ENCODE peak calls at places on chromosomes 2 and 18, in six cellular contexts. H is cardiac fibroblast, S is progenitor cell of endocrine pancreas, O is right atrium auricular region, F is AG09309, M is OCI-LY7. G is an unnamed sample.

GRCh38 chr2:156132130-156132529 is 200.4 kb downstream of the NR4A2 start:
- DNase-seq in H (no peak), S (no peak), O (no peak), F (no peak), M (no peak), G (no peak)

GRCh38 chr2:6081542-6081872 is 389.3 kb downstream of the SOX11 start:
- DNase-seq in H (no peak), S (no peak), O (no peak), F (no peak), M (no peak), G (no peak)

GRCh38 chr2:6944546-6944945 is 27.3 kb downstream of the RNF144A start:
- DNase-seq in H (no peak), S (no peak), O (peak; percentile 61), F (no peak), M (no peak), G (no peak)

GRCh38 chr2:223026357-223027110 is 25.5 kb upstream of the KCNE4 start:
- DNase-seq in H (peak; percentile 69), S (no peak), O (no peak), F (no peak), M (no peak), G (no peak)

GRCh38 chr2:46848446-46848845 is 67.2 kb downstream of the MCFD2 start:
- DNase-seq in H (peak; percentile 38), S (no peak), O (no peak), F (no peak), M (peak; percentile 56), G (no peak)

GRCh38 chr18:69484699-69485396 is 84.2 kb downstream of the DOK6 start:
- DNase-seq in H (peak; percentile 47), S (no peak), O (no peak), F (peak; percentile 35), M (no peak), G (no peak)

GRCh38 chr2:47208852-47209606 is 53.9 kb upstream of the STPG4 start:
- DNase-seq in H (no peak), S (no peak), O (no peak), F (no peak), M (no peak), G (no peak)

GRCh38 chr2:69459936-69460335 is 22.7 kb upstream of the NFU1 start:
- DNase-seq in H (no peak), S (no peak), O (no peak), F (no peak), M (no peak), G (no peak)

GRCh38 chr2:236568068-236568921 is 1.3 kb upstream of the ACKR3 start:
- DNase-seq in H (peak; percentile 5), S (peak; percentile 65), O (no peak), F (no peak), M (no peak), G (no peak)

GRCh38 chr2:233098615-233099014 is 38.5 kb downstream of the INPP5D start:
- DNase-seq in H (peak; percentile 17), S (no peak), O (no peak), F (no peak), M (no peak), G (no peak)

GRCh38 chr2:55419236-55419513 is 481 bp downstream of the CCDC88A start:
- DNase-seq in H (peak; percentile 39), S (no peak), O (no peak), F (no peak), M (no peak), G (no peak)

GRCh38 chr2:168210898-168211570 is 36.4 kb downstream of the STK39 start:
- DNase-seq in H (peak; percentile 93), S (no peak), O (no peak), F (peak; percentile 67), M (no peak), G (peak; percentile 91)

GRCh38 chr2:11822746-11823411 is 76.4 kb downstream of the LPIN1 start:
- DNase-seq in H (no peak), S (no peak), O (no peak), F (no peak), M (no peak), G (no peak)

GRCh38 chr2:227462463-227462951 is 9.4 kb upstream of the AGFG1 start:
- DNase-seq in H (peak; percentile 22), S (no peak), O (no peak), F (no peak), M (no peak), G (no peak)

GRCh38 chr2:164839914-164840457 is 1.6 kb downstream of the COBLL1 start:
- DNase-seq in H (peak; percentile 81), S (no peak), O (no peak), F (no peak), M (no peak), G (no peak)

GRCh38 chr2:73979686-73980085 is 5.0 kb upstream of the TET3 start:
- DNase-seq in H (peak; percentile 92), S (no peak), O (no peak), F (peak; percentile 71), M (no peak), G (peak; percentile 85)

GRCh38 chr2:10186868-10187535 is 64.5 kb downstream of the RRM2 start:
- DNase-seq in H (no peak), S (no peak), O (no peak), F (no peak), M (no peak), G (no peak)

GRCh38 chr2:10188729-10189305 is 66.3 kb downstream of the RRM2 start:
- DNase-seq in H (no peak), S (no peak), O (no peak), F (no peak), M (no peak), G (no peak)

GRCh38 chr2:10190255-10190654 is 67.7 kb downstream of the RRM2 start:
- DNase-seq in H (no peak), S (no peak), O (no peak), F (no peak), M (no peak), G (no peak)

GRCh38 chr2:10187661-10188060 is 65.1 kb downstream of the RRM2 start:
- DNase-seq in H (no peak), S (no peak), O (no peak), F (no peak), M (no peak), G (no peak)

GRCh38 chr2:10188211-10188610 is 65.7 kb downstream of the RRM2 start:
- DNase-seq in H (peak; percentile 50), S (peak; percentile 38), O (no peak), F (no peak), M (no peak), G (peak; percentile 35)
- TF ChIP-seq CTCF in H (peak; percentile 44), S (peak; percentile 77), O (no peak), F (peak; percentile 29), M (no peak), G (peak; percentile 77)

GRCh38 chr2:219724628-219725027 is 97.2 kb downstream of the SLC4A3 start:
- DNase-seq in H (peak; percentile 34), S (no peak), O (peak; percentile 55), F (no peak), M (no peak), G (no peak)

GRCh38 chr2:219723311-219723710 is 95.9 kb downstream of the SLC4A3 start:
- DNase-seq in H (no peak), S (no peak), O (no peak), F (no peak), M (no peak), G (no peak)

GRCh38 chr2:219727771-219728429 is 100.5 kb downstream of the SLC4A3 start:
- DNase-seq in H (peak; percentile 48), S (no peak), O (peak; percentile 63), F (no peak), M (no peak), G (no peak)

GRCh38 chr2:219728993-219729487 is 101.6 kb downstream of the SLC4A3 start:
- DNase-seq in H (no peak), S (no peak), O (no peak), F (no peak), M (no peak), G (no peak)

GRCh38 chr2:219726916-219727315 is 99.5 kb downstream of the SLC4A3 start:
- DNase-seq in H (no peak), S (no peak), O (peak; percentile 13), F (no peak), M (no peak), G (no peak)
- TF ChIP-seq CTCF in H (no peak), S (no peak), O (no peak), F (peak; percentile 21), M (peak; percentile 14), G (peak; percentile 31)

DNA sequence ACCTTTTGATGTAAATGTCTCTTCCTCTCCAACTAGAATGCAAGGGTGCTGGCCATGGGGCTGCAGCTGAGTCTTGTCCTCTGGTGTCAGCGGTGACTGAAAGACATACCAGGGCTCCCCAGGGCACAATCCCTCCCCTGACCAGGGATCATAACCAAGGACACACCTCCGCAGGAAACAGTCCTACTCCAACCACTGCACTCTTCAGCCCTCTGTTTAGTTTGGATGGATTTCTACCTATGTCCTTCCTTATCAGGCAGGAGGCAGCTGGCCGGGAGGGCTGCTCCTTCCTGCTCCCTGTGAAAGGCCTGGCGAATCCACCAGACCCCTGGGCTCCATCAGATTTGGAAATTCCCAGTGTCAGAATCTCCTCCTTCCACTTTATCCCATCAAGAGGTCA is 185.2 kb upstream of the ID2 start:
- DNase-seq in H (no peak), S (no peak), O (no peak), F (no peak), M (no peak), G (no peak)
- TF ChIP-seq CTCF in H (no peak), S (no peak), O (no peak), F (no peak), M (no peak), G (no peak)

GRCh38 chr2:130818809-130819208 is 17.9 kb upstream of the ARHGEF4 start:
- DNase-seq in H (no peak), S (no peak), O (no peak), F (no peak), M (no peak), G (no peak)

GRCh38 chr2:130821867-130822266 is 14.8 kb upstream of the ARHGEF4 start:
- DNase-seq in H (no peak), S (no peak), O (no peak), F (no peak), M (no peak), G (no peak)

GRCh38 chr2:130819915-130820861 is 16.5 kb upstream of the ARHGEF4 start:
- DNase-seq in H (no peak), S (no peak), O (no peak), F (no peak), M (peak; percentile 28), G (no peak)

GRCh38 chr2:130822766-130823165 is 13.9 kb upstream of the ARHGEF4 start:
- DNase-seq in H (no peak), S (no peak), O (no peak), F (no peak), M (no peak), G (no peak)

DNA sequence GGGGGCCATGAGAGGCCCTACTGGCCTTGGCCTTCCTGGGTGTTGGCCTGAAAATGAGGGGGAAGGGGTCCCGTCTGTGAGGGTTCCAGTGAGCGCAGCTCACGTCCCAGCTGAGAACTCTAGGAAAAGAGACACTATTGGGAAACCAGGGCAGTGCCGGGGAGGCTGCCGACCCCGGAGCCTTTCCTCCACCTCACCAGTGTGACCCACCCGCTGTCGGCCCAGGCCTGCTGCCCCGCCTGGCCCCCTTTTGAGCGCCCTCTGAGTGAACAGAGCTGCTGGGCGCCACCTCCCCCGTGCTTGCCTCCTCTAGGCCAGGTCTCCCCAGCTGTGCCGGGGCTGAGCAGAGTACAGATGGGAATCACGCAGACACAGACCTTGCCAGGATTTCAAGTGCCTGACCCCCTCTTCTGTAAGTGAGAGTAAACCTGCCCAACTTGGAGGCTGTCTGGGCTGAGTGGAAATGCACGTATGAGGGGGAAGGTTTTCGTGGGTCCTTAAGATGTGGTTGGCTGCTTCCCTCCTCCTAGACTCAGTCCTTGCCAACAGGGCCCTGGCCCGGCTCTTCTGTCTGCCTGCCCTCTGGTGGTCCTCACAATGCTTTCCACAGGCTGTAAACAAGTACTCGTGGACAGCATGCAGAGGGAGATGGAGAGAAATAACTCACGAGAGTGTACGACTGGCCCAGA is 17.3 kb upstream of the ARHGEF4 start:
- DNase-seq in H (no peak), S (no peak), O (no peak), F (no peak), M (no peak), G (no peak)
- TF ChIP-seq CTCF in H (no peak), S (peak; percentile 10), O (no peak), F (no peak), M (peak; percentile 21), G (no peak)

G was measured in HFFc6.